ENCODE peak calls at places on chromosomes 13 and 19, in seven cellular contexts. M is PC-9; W is T-helper 1 cell; T is activated T-helper 1 cell treated with anti-CD3 and anti-CD28 coated beads, Interleukin-12 subunit alpha, Interleukin-12 subunit beta, Interleukin-2, Interleukin-4 antibody, amounts not matched to agents 30 ng/mL and 10 ng/mL and 1 ng/mL, durations not matched to agents 14 hours and 24 hours and 36 hours; F is heart right ventricle; I is brain pericyte; S is stimulated activated CD4-positive, alpha-beta T cell treated with anti-CD3 and anti-CD28 coated beads, Interleukin-1b, Interleukin-23, amount 100 ng/mL, for 24 hours. K is an unnamed sample.

GRCh38 chr19:33143897-33144405 is 12.0 kb downstream of the WDR88 start:
- DNase-seq in W (peak), T (peak), I (no peak), F (peak), S (peak), M (no peak), K (peak)

GRCh38 chr13:26658972-26659371 is 101.5 kb downstream of the WASF3 start:
- DNase-seq in S (no peak), M (no peak), T (no peak), W (no peak), F (no peak), I (no peak), K (no peak)

GRCh38 chr19:47779524-47780214 is 1.2 kb downstream of the SELENOW start:
- DNase-seq in I (no peak), T (no peak), M (no peak), F (peak), W (no peak), S (no peak), K (no peak)

GRCh38 chr13:31198524-31198923 is 1.3 kb upstream of the B3GLCT start:
- DNase-seq in F (no peak), I (no peak), T (no peak), W (no peak), S (no peak), M (no peak), K (no peak)

GRCh38 chr19:3682741-3683404 is 17.4 kb downstream of the PIP5K1C start:
- DNase-seq in I (peak), S (no peak), W (no peak), T (no peak), M (no peak), F (no peak), K (no peak)

GRCh38 chr19:39352549-39353285 is 10.5 kb downstream of the SAMD4B start:
- DNase-seq in I (no peak), F (no peak), W (no peak), S (no peak), M (no peak), T (no peak), K (no peak)

GRCh38 chr19:3699071-3699740 is 1.1 kb downstream of the PIP5K1C start:
- DNase-seq in F (peak), S (no peak), W (no peak), I (no peak), T (no peak), M (no peak), K (no peak)

GRCh38 chr13:97423300-97424045 is 10.5 kb upstream of the RAP2A start:
- DNase-seq in M (no peak), I (no peak), S (no peak), T (no peak), F (no peak), W (no peak), K (no peak)

GRCh38 chr19:43525836-43526771 is 897 bp downstream of the ETHE1 start:
- DNase-seq in M (no peak), W (no peak), S (no peak), T (no peak), I (no peak), F (no peak), K (no peak)

GRCh38 chr13:21050288-21051197 is 10.8 kb downstream of the LATS2 start:
- DNase-seq in W (no peak), M (no peak), S (no peak), F (no peak), T (no peak), I (no peak), K (no peak)

GRCh38 chr19:6204866-6205723 is 69.6 kb downstream of the ACSBG2 start:
- DNase-seq in I (no peak), F (no peak), W (no peak), S (no peak), T (no peak), M (no peak), K (no peak)

GRCh38 chr19:28482221-28482620 is 730.7 kb downstream of the UQCRFS1 start:
- DNase-seq in M (no peak), S (no peak), T (no peak), I (no peak), W (no peak), F (no peak), K (no peak)